ENCODE peak calls at places on chromosomes 7 and 10, in six cellular contexts. One of them, this sample, is unnamed.
A peak's percentile ranks its signal among the peaks of the same experiment; 100 is the strongest.

GRCh38 chr10:100751211-100751933 is 6.0 kb downstream of the PAX2 start:
- DNase-seq in M059J: no peak
- DNase-seq in substantia nigra: no peak
- DNase-seq in hippocampal formation: no peak
- DNase-seq in HuH-7.5: no peak
- DNase-seq in H54: no peak
- DNase-seq in this sample: no peak

GRCh38 chr7:34727464-34727995 is 69.5 kb downstream of the NPSR1 start:
- DNase-seq in hippocampal formation: no peak
- DNase-seq in substantia nigra: no peak
- DNase-seq in M059J: no peak
- DNase-seq in H54: no peak
- DNase-seq in HuH-7.5: no peak
- DNase-seq in this sample: no peak

GRCh38 chr7:1961776-1962276 is 270.9 kb downstream of the MAD1L1 start:
- DNase-seq in H54: no peak
- DNase-seq in hippocampal formation: no peak
- DNase-seq in substantia nigra: no peak
- DNase-seq in HuH-7.5: no peak
- DNase-seq in M059J: peak; percentile 65
- DNase-seq in this sample: no peak

GRCh38 chr10:102113956-102114857 is 6.0 kb downstream of the LDB1 start:
- DNase-seq in M059J: peak; percentile 44
- DNase-seq in H54: no peak
- DNase-seq in substantia nigra: no peak
- DNase-seq in hippocampal formation: no peak
- DNase-seq in HuH-7.5: no peak
- DNase-seq in this sample: peak; percentile 11

GRCh38 chr10:120485946-120486345 is 28.9 kb downstream of the PLPP4 start:
- DNase-seq in substantia nigra: no peak
- DNase-seq in H54: no peak
- DNase-seq in HuH-7.5: no peak
- DNase-seq in hippocampal formation: no peak
- DNase-seq in M059J: no peak
- DNase-seq in this sample: no peak

GRCh38 chr10:119737827-119738226 is 12.0 kb downstream of the INPP5F start:
- DNase-seq in hippocampal formation: no peak
- DNase-seq in M059J: peak; percentile 79
- DNase-seq in H54: peak; percentile 71
- DNase-seq in substantia nigra: no peak
- DNase-seq in HuH-7.5: no peak
- DNase-seq in this sample: no peak

GRCh38 chr7:128713794-128714193 is 25.4 kb upstream of the CALU start:
- DNase-seq in M059J: peak; percentile 68
- DNase-seq in hippocampal formation: no peak
- DNase-seq in substantia nigra: no peak
- DNase-seq in HuH-7.5: no peak
- DNase-seq in H54: no peak
- DNase-seq in this sample: no peak

GRCh38 chr7:28130277-28130676 is 50.3 kb downstream of the JAZF1 start:
- DNase-seq in hippocampal formation: no peak
- DNase-seq in H54: no peak
- DNase-seq in HuH-7.5: no peak
- DNase-seq in substantia nigra: no peak
- DNase-seq in M059J: peak; percentile 52
- DNase-seq in this sample: no peak

GRCh38 chr10:100506596-100507356 is 12.9 kb downstream of the SEC31B start:
- DNase-seq in substantia nigra: no peak
- DNase-seq in H54: peak; percentile 84
- DNase-seq in M059J: peak; percentile 69
- DNase-seq in hippocampal formation: no peak
- DNase-seq in HuH-7.5: no peak
- DNase-seq in this sample: no peak

GRCh38 chr7:151829707-151830106 is 47.2 kb downstream of the PRKAG2 start:
- DNase-seq in M059J: no peak
- DNase-seq in hippocampal formation: no peak
- DNase-seq in H54: no peak
- DNase-seq in HuH-7.5: no peak
- DNase-seq in substantia nigra: no peak
- DNase-seq in this sample: no peak

GRCh38 chr10:124995605-124996004 is 53.7 kb downstream of the ZRANB1 start:
- DNase-seq in H54: no peak
- DNase-seq in M059J: no peak
- DNase-seq in HuH-7.5: no peak
- DNase-seq in substantia nigra: no peak
- DNase-seq in hippocampal formation: no peak
- DNase-seq in this sample: no peak

GRCh38 chr10:121078672-121079102 is 227.5 kb downstream of the WDR11 start:
- DNase-seq in HuH-7.5: no peak
- DNase-seq in substantia nigra: no peak
- DNase-seq in M059J: peak; percentile 75
- DNase-seq in H54: no peak
- DNase-seq in hippocampal formation: no peak
- DNase-seq in this sample: no peak

GRCh38 chr10:119680050-119680449 is 28.9 kb downstream of the BAG3 start:
- DNase-seq in substantia nigra: no peak
- DNase-seq in HuH-7.5: no peak
- DNase-seq in H54: peak; percentile 78
- DNase-seq in M059J: peak; percentile 95
- DNase-seq in hippocampal formation: no peak
- DNase-seq in this sample: no peak

GRCh38 chr7:156816943-156817572 is 75.9 kb downstream of the LMBR1 start:
- DNase-seq in HuH-7.5: no peak
- DNase-seq in substantia nigra: no peak
- DNase-seq in H54: no peak
- DNase-seq in hippocampal formation: peak; percentile 4
- DNase-seq in M059J: peak; percentile 27
- DNase-seq in this sample: peak; percentile 7

GRCh38 chr7:101681170-101682007 is 52.3 kb upstream of the MYL10 start:
- DNase-seq in H54: peak; percentile 88
- DNase-seq in hippocampal formation: peak; percentile 3
- DNase-seq in substantia nigra: no peak
- DNase-seq in M059J: peak; percentile 97
- DNase-seq in HuH-7.5: no peak
- DNase-seq in this sample: peak; percentile 6

GRCh38 chr7:100894860-100895700 is 608 bp downstream of the ACHE start:
- DNase-seq in M059J: no peak
- DNase-seq in HuH-7.5: no peak
- DNase-seq in H54: no peak
- DNase-seq in hippocampal formation: no peak
- DNase-seq in substantia nigra: no peak
- DNase-seq in this sample: no peak

GRCh38 chr10:28432210-28432676 is 100.7 kb upstream of the WAC start:
- DNase-seq in HuH-7.5: peak; percentile 68
- DNase-seq in M059J: peak; percentile 59
- DNase-seq in substantia nigra: no peak
- DNase-seq in H54: peak; percentile 63
- DNase-seq in hippocampal formation: peak; percentile 50
- DNase-seq in this sample: peak; percentile 58

GRCh38 chr10:116723428-116724281 is 18.7 kb downstream of the HSPA12A start:
- DNase-seq in substantia nigra: no peak
- DNase-seq in H54: no peak
- DNase-seq in HuH-7.5: no peak
- DNase-seq in M059J: no peak
- DNase-seq in hippocampal formation: no peak
- DNase-seq in this sample: no peak

GRCh38 chr10:36443233-36443632 is 682.2 kb upstream of the ANKRD30A start:
- DNase-seq in substantia nigra: no peak
- DNase-seq in M059J: no peak
- DNase-seq in HuH-7.5: no peak
- DNase-seq in hippocampal formation: no peak
- DNase-seq in H54: no peak
- DNase-seq in this sample: no peak

GRCh38 chr7:124552217-124552616 is 213.4 kb downstream of the GPR37 start:
- DNase-seq in HuH-7.5: no peak
- DNase-seq in substantia nigra: no peak
- DNase-seq in M059J: peak; percentile 42
- DNase-seq in H54: no peak
- DNase-seq in hippocampal formation: no peak
- DNase-seq in this sample: no peak

GRCh38 chr10:121880842-121881423 is 46.9 kb downstream of the ATE1 start:
- DNase-seq in HuH-7.5: no peak
- DNase-seq in hippocampal formation: no peak
- DNase-seq in M059J: no peak
- DNase-seq in substantia nigra: no peak
- DNase-seq in H54: no peak
- DNase-seq in this sample: no peak

GRCh38 chr10:122164028-122164601 is 107.0 kb upstream of the BTBD16 start:
- DNase-seq in M059J: no peak
- DNase-seq in hippocampal formation: peak; percentile 59
- DNase-seq in substantia nigra: peak; percentile 26
- DNase-seq in H54: no peak
- DNase-seq in HuH-7.5: no peak
- DNase-seq in this sample: peak; percentile 63

GRCh38 chr10:92837462-92837861 is 10.9 kb upstream of the EXOC6 start:
- DNase-seq in M059J: no peak
- DNase-seq in substantia nigra: no peak
- DNase-seq in hippocampal formation: no peak
- DNase-seq in HuH-7.5: no peak
- DNase-seq in H54: no peak
- DNase-seq in this sample: no peak

This sample was measured in globus pallidus.